ENCODE peak calls at places on chromosomes 7 and 10, in five cellular contexts. P is Panc1, O is ovary, H is DND-41, A is heart left ventricle. U is an unnamed sample.
A peak's percentile ranks its signal among the peaks of the same experiment; 100 is the strongest.

GRCh38 chr7:19930851-19931250 is 157.4 kb upstream of the TMEM196 start:
- DNase-seq in P (no peak), O (no peak), H (no peak), A (no peak), U (no peak)

GRCh38 chr10:30114871-30115270 is 55.5 kb upstream of the JCAD start:
- DNase-seq in P (no peak), O (no peak), H (no peak), A (no peak), U (no peak)

GRCh38 chr10:107487284-107487683 is 322.8 kb upstream of the SORCS1 start:
- DNase-seq in P (no peak), O (no peak), H (no peak), A (no peak), U (no peak)

GRCh38 chr7:94509264-94509878 is at the start of gene CASD1:
- DNase-seq in P (no peak), O (peak; percentile 71), H (peak; percentile 78), A (peak; percentile 82), U (peak; percentile 40)

GRCh38 chr7:60706-61105 is 131.7 kb upstream of the FAM20C start:
- DNase-seq in P (no peak), O (peak; percentile 10), H (no peak), A (no peak), U (no peak)

GRCh38 chr10:131250454-131251145 is 60.9 kb downstream of the TCERG1L start:
- DNase-seq in P (no peak), O (no peak), H (no peak), A (no peak), U (no peak)

GRCh38 chr7:29035044-29035740 is 77.1 kb upstream of the TRIL start:
- DNase-seq in P (peak; percentile 72), O (no peak), H (no peak), A (no peak), U (no peak)

GRCh38 chr10:99540673-99541531 is 8.2 kb downstream of the NKX2-3 start:
- DNase-seq in P (no peak), O (no peak), H (no peak), A (no peak), U (no peak)

GRCh38 chr10:49700997-49701396 is 21.5 kb downstream of the C10orf53 start:
- DNase-seq in P (no peak), O (no peak), H (no peak), A (no peak), U (no peak)

GRCh38 chr7:74101061-74101681 is 17.6 kb downstream of the LIMK1 start:
- DNase-seq in P (no peak), O (no peak), H (no peak), A (no peak), U (no peak)

GRCh38 chr7:65441010-65441409 is 67.4 kb downstream of the ZNF92 start:
- DNase-seq in P (no peak), O (no peak), H (no peak), A (no peak), U (no peak)

GRCh38 chr10:95220539-95220938 is 26.5 kb downstream of the ACSM6 start:
- DNase-seq in P (no peak), O (no peak), H (no peak), A (no peak), U (no peak)

GRCh38 chr7:132882714-132883428 is 199.0 kb downstream of the CHCHD3 start:
- DNase-seq in P (no peak), O (no peak), H (no peak), A (no peak), U (no peak)

GRCh38 chr7:132464740-132465139 is 111.5 kb downstream of the PLXNA4 start:
- DNase-seq in P (no peak), O (no peak), H (no peak), A (peak; percentile 67), U (no peak)

GRCh38 chr10:34815174-34816066 is at the start of gene PARD3:
- DNase-seq in P (no peak), O (peak; percentile 82), H (peak; percentile 80), A (peak; percentile 83), U (peak; percentile 66)

GRCh38 chr10:85527610-85528317 is 838.8 kb downstream of the GRID1 start:
- DNase-seq in P (no peak), O (no peak), H (no peak), A (no peak), U (no peak)

GRCh38 chr10:110455440-110455839 is 42.3 kb upstream of the DUSP5 start:
- DNase-seq in P (no peak), O (no peak), H (no peak), A (no peak), U (no peak)

GRCh38 chr10:32386623-32387022 is 39.7 kb upstream of the EPC1 start:
- DNase-seq in P (no peak), O (no peak), H (no peak), A (no peak), U (no peak)

DNA sequence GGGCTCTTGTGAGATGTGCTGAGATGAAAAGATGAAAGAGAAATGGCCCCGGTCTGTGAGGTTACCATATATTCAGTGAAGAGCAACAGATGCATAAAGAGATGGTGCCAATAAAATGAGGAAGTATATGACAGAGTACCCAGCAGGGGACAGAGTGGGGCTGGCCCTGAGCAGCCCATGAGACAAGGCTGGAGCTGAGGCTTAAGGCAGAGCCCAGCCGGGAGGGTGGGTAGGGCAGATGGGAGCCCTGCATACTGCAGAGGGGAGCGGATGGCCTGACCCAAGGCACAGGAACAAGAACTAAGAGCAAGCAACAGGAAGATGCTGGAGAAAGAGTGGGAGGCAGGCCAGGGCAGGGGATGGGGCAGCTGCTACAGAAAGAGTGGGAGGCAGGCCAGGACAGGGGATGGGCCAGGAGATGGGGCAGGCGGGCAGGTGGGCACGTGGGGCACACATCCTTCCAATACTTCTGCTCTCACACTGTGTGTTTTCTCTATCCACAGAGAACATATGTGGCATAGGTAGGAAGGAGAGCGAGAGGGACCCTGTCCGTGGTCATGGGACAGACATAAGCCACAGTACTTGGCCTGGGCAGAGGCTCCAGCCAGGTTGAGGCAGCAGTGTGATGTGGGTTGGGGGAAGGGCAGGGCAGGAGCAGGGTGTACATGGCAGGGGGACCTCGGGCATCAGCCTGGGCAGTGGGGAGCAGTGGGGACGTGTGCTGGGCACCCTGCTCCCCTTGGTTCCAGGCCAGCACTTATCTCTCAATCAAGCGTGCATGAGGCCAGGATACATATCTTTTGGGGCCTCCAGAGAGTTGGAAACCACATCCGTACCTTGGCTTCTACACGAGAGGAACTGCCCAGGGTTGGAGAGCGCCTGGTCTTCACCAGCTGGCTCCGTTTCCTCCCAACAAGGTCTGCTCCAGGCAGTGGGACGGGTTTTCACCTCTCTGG is 91.6 kb upstream of the IKZF1 start:
- DNase-seq in P (no peak), O (no peak), H (peak; percentile 87), A (no peak), U (no peak)
- TF ChIP-seq CTCF in P (no peak), O (no peak), H (no peak), A (no peak), U (no peak)

DNA sequence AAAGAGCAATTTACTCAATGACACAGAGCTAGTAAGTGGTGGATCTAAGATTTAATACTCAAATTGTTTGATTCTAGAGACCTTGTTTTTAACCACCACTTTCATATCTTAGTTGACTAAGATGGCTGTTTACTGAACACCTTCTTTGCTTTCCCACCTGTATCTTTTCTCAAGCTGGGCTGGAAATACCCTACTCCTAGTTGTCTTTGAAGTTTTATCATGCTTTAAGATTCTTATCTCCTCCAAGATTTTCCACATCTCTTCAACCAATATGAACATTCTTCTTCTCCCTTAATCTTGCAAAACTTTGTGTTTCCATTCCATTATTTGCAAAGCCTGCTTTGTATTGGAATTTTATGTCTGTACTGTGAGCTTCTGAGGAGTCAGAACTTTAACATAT is 157.9 kb downstream of the NXPH1 start:
- DNase-seq in P (no peak), O (no peak), H (no peak), A (no peak), U (no peak)
- H3K4me1 ChIP-seq in P (no peaks in the 10 kb centered on the region), O (no peaks in the 10 kb centered on the region), H (no peaks in the 10 kb centered on the region), A (no peaks in the 10 kb centered on the region), U (no peaks in the 10 kb centered on the region)

GRCh38 chr10:52485486-52485885 is 171.4 kb downstream of the DKK1 start:
- DNase-seq in P (no peak), O (no peak), H (no peak), A (no peak), U (no peak)

GRCh38 chr10:52486840-52487611 is 172.9 kb downstream of the DKK1 start:
- DNase-seq in P (peak; percentile 86), O (no peak), H (no peak), A (no peak), U (no peak)

GRCh38 chr10:52491246-52492000 is 177.3 kb downstream of the DKK1 start:
- DNase-seq in P (no peak), O (no peak), H (no peak), A (no peak), U (no peak)

GRCh38 chr10:52484426-52485065 is 170.5 kb downstream of the DKK1 start:
- DNase-seq in P (no peak), O (no peak), H (no peak), A (no peak), U (no peak)

GRCh38 chr10:52488606-52489485 is 174.8 kb downstream of the DKK1 start:
- DNase-seq in P (no peak), O (no peak), H (no peak), A (no peak), U (no peak)
- TF ChIP-seq CTCF in P (peak; percentile 58), O (peak; percentile 20), H (peak; percentile 41), A (peak; percentile 61), U (peak; percentile 28)

GRCh38 chr10:79237801-79238520 is 109.3 kb upstream of the PPIF start:
- DNase-seq in P (no peak), O (no peak), H (no peak), A (no peak), U (no peak)
- H3K4me1 ChIP-seq in P (no peaks in the 10 kb centered on the region), O (peaks cover 17% of the 10 kb centered on the region), H (no peaks in the 10 kb centered on the region), A (peaks cover 85% of the 10 kb centered on the region), U (peaks cover 5% of the 10 kb centered on the region)

DNA sequence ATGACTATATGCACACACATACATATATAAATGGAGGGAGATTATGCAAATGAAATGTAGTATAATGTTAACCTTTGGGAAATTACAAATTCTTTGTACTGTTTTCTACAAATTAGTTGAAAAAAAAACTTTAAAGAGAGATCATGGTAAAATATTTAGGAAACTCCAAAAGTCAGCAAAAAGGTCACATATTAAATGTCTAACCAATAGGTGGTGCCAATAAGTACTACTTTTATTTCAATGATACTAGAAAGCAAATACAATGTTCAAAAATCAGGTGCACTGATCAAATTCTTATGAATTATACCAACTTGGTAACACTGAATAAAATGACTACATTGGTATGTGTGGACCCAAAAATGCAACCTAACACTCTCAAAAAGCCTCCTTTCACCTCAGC is 276.9 kb downstream of the DOCK4 start:
- DNase-seq in P (no peak), O (no peak), H (no peak), A (no peak), U (no peak)
- TF ChIP-seq CTCF in P (peak; percentile 11), O (no peak), H (peak; percentile 9), A (peak; percentile 18), U (no peak)

GRCh38 chr7:129855935-129856717 is 96.6 kb downstream of the UBE2H start:
- DNase-seq in P (no peak), O (no peak), H (no peak), A (no peak), U (no peak)
- H3K4me1 ChIP-seq in P (peaks cover 24% of the 10 kb centered on the region), O (no peaks in the 10 kb centered on the region), H (no peaks in the 10 kb centered on the region), A (peaks cover 83% of the 10 kb centered on the region), U (peaks cover 6% of the 10 kb centered on the region)

GRCh38 chr7:17009007-17009719 is 127.4 kb upstream of the AGR3 start:
- DNase-seq in P (no peak), O (no peak), H (no peak), A (no peak), U (no peak)
- TF ChIP-seq CTCF in P (peak; percentile 68), O (no peak), H (peak; percentile 18), A (peak; percentile 44), U (no peak)